ENCODE peak calls at places on chromosomes 7 and 10, in four cellular contexts. One of them, this sample, is unnamed.

GRCh38 chr10:77490915-77491314 is 146.7 kb downstream of the KCNMA1 start:
- DNase-seq in Daoy: peak
- DNase-seq in AML-193: no peak
- DNase-seq in HCT116: no peak
- DNase-seq in this sample: no peak

GRCh38 chr10:26438534-26439269 is 561 bp downstream of the APBB1IP start:
- DNase-seq in Daoy: no peak
- DNase-seq in AML-193: peak
- DNase-seq in HCT116: no peak
- DNase-seq in this sample: peak

GRCh38 chr10:80537086-80537704 is 507 bp upstream of the SH2D4B start:
- DNase-seq in Daoy: no peak
- DNase-seq in AML-193: no peak
- DNase-seq in HCT116: no peak
- DNase-seq in this sample: no peak

GRCh38 chr10:89206402-89207180 is 526 bp downstream of the CH25H start:
- DNase-seq in Daoy: peak
- DNase-seq in AML-193: no peak
- DNase-seq in HCT116: no peak
- DNase-seq in this sample: peak

GRCh38 chr7:101119876-101120275 is 7.0 kb upstream of the SERPINE1 start:
- DNase-seq in Daoy: peak
- DNase-seq in AML-193: no peak
- DNase-seq in HCT116: no peak
- DNase-seq in this sample: no peak

GRCh38 chr7:41108821-41109220 is 594.1 kb downstream of the INHBA start:
- DNase-seq in Daoy: no peak
- DNase-seq in AML-193: no peak
- DNase-seq in HCT116: no peak
- DNase-seq in this sample: no peak

GRCh38 chr7:35691827-35692307 is 3.1 kb downstream of the HERPUD2 start:
- DNase-seq in Daoy: no peak
- DNase-seq in AML-193: peak
- DNase-seq in HCT116: no peak
- DNase-seq in this sample: peak

GRCh38 chr7:99040104-99040958 is 103.6 kb downstream of the SMURF1 start:
- DNase-seq in Daoy: peak
- DNase-seq in AML-193: peak
- DNase-seq in HCT116: peak
- DNase-seq in this sample: peak

GRCh38 chr10:129843702-129844101 is 120.4 kb downstream of the EBF3 start:
- DNase-seq in Daoy: no peak
- DNase-seq in AML-193: no peak
- DNase-seq in HCT116: no peak
- DNase-seq in this sample: no peak

GRCh38 chr7:44194069-44194468 is 4.8 kb upstream of the GCK start:
- DNase-seq in Daoy: peak
- DNase-seq in AML-193: no peak
- DNase-seq in HCT116: no peak
- DNase-seq in this sample: no peak

GRCh38 chr7:106781007-106781406 is 84.1 kb upstream of the PIK3CG start:
- DNase-seq in Daoy: no peak
- DNase-seq in AML-193: no peak
- DNase-seq in HCT116: no peak
- DNase-seq in this sample: no peak

GRCh38 chr10:167383-167782 is 32.1 kb downstream of the ZMYND11 start:
- DNase-seq in Daoy: no peak
- DNase-seq in AML-193: no peak
- DNase-seq in HCT116: no peak
- DNase-seq in this sample: no peak

GRCh38 chr10:9781681-9782080 is 1236.0 kb upstream of the CELF2 start:
- DNase-seq in Daoy: no peak
- DNase-seq in AML-193: no peak
- DNase-seq in HCT116: no peak
- DNase-seq in this sample: no peak

GRCh38 chr7:87474533-87475358 is 734 bp downstream of the ABCB4 start:
- DNase-seq in Daoy: peak
- DNase-seq in AML-193: no peak
- DNase-seq in HCT116: no peak
- DNase-seq in this sample: no peak

GRCh38 chr10:14573666-14574261 is 200.9 kb downstream of the FAM107B start:
- DNase-seq in Daoy: no peak
- DNase-seq in AML-193: no peak
- DNase-seq in HCT116: peak
- DNase-seq in this sample: no peak

GRCh38 chr7:155521743-155522398 is 24.5 kb downstream of the CNPY1 start:
- DNase-seq in Daoy: no peak
- DNase-seq in AML-193: no peak
- DNase-seq in HCT116: no peak
- DNase-seq in this sample: no peak